ENCODE peak calls at places on chromosomes 6 and 20, in five cellular contexts. Q is SK-N-SH, B is HepG2, C is HCT116, Z is GM12878. J is an unnamed sample.

GRCh38 chr6:126826315-126826714 is 292.2 kb upstream of the RSPO3 start:
- DNase-seq in Z (no peak), B (no peak), Q (no peak), C (no peak), J (no peak)

GRCh38 chr6:159279790-159280277 is 110.6 kb downstream of the FNDC1 start:
- DNase-seq in Z (no peak), Q (peak), B (no peak), C (peak), J (no peak)

GRCh38 chr6:46773201-46773855 is 19.9 kb upstream of the MEP1A start:
- DNase-seq in B (no peak), Z (no peak), Q (no peak), C (no peak), J (no peak)

GRCh38 chr6:120056085-120056484 is 706.5 kb upstream of the MAN1A1 start:
- DNase-seq in Q (no peak), B (no peak), Z (no peak), C (no peak), J (no peak)

GRCh38 chr6:160137989-160138835 is 16.6 kb downstream of the SLC22A1 start:
- DNase-seq in B (peak), Q (peak), C (peak), Z (peak), J (peak)

GRCh38 chr6:53263915-53264314 is 84.8 kb downstream of the ELOVL5 start:
- DNase-seq in Z (no peak), C (no peak), Q (peak), B (no peak), J (no peak)

GRCh38 chr6:170473226-170473789 is 79.8 kb downstream of the PSMB1 start:
- DNase-seq in C (no peak), B (no peak), Z (no peak), Q (no peak), J (no peak)

GRCh38 chr6:25971187-25971811 is 8.7 kb downstream of the TRIM38 start:
- DNase-seq in Z (no peak), Q (no peak), C (peak), B (peak), J (no peak)

GRCh38 chr6:30727920-30728605 is 7.9 kb downstream of the TUBB start:
- DNase-seq in B (no peak), Z (no peak), Q (peak), C (no peak), J (no peak)

GRCh38 chr6:112338310-112338709 is 8.8 kb upstream of the RFPL4B start:
- DNase-seq in Z (no peak), B (no peak), C (no peak), Q (no peak), J (no peak)

GRCh38 chr6:93424303-93425064 is 5.1 kb upstream of the EPHA7 start:
- DNase-seq in B (no peak), Q (no peak), Z (no peak), C (no peak), J (no peak)

GRCh38 chr20:53297154-53297529 is 296.5 kb downstream of the ZNF217 start:
- DNase-seq in Q (no peak), C (no peak), Z (no peak), B (no peak), J (no peak)

GRCh38 chr6:69732640-69733039 is 64.2 kb downstream of the LMBRD1 start:
- DNase-seq in Q (no peak), B (no peak), Z (peak), C (no peak), J (peak)

GRCh38 chr20:6495907-6496306 is 271.6 kb upstream of the BMP2 start:
- DNase-seq in Q (no peak), C (no peak), B (no peak), Z (no peak), J (no peak)

GRCh38 chr20:54014301-54014914 is 56.0 kb downstream of the BCAS1 start:
- DNase-seq in C (no peak), B (no peak), Z (no peak), Q (peak), J (no peak)

GRCh38 chr6:135227758-135228157 is 46.6 kb downstream of the MYB start:
- DNase-seq in B (no peak), Q (no peak), C (no peak), Z (no peak), J (no peak)

GRCh38 chr6:133291671-133292070 is 50.5 kb downstream of the EYA4 start:
- DNase-seq in Z (no peak), B (no peak), Q (no peak), C (no peak), J (no peak)

GRCh38 chr20:49833483-49833882 is 20.9 kb downstream of the SLC9A8 start:
- DNase-seq in B (no peak), Q (no peak), C (no peak), Z (no peak), J (no peak)

GRCh38 chr6:74705451-74705850 is 500.4 kb downstream of the COL12A1 start:
- DNase-seq in B (no peak), Q (no peak), Z (no peak), C (no peak), J (no peak)

GRCh38 chr20:53833333-53834043 is 236.9 kb downstream of the BCAS1 start:
- DNase-seq in C (no peak), Q (no peak), B (no peak), Z (no peak), J (no peak)

GRCh38 chr6:105402090-105402980 is 547 bp downstream of the PREP start:
- DNase-seq in B (peak), Q (peak), Z (no peak), C (no peak), J (no peak)

GRCh38 chr6:168116975-168117899 is 38.2 kb upstream of the FRMD1 start:
- DNase-seq in Q (peak), B (peak), Z (no peak), C (no peak), J (no peak)

GRCh38 chr20:58127731-58128130 is 100.7 kb downstream of the ANKRD60 start:
- DNase-seq in C (peak), Q (no peak), B (peak), Z (no peak), J (no peak)

GRCh38 chr20:10970109-10970508 is 296.3 kb upstream of the JAG1 start:
- DNase-seq in B (no peak), C (no peak), Z (no peak), Q (no peak), J (no peak)

GRCh38 chr6:34955447-34955846 is 66.4 kb downstream of the ANKS1A start:
- DNase-seq in C (no peak), Z (no peak), Q (no peak), B (no peak), J (no peak)

GRCh38 chr20:35055445-35056276 is 36.9 kb downstream of the TRPC4AP start:
- DNase-seq in Q (peak), B (no peak), Z (no peak), C (no peak), J (no peak)

GRCh38 chr6:122726649-122727048 is 52.9 kb upstream of the FABP7 start:
- DNase-seq in B (peak), Q (peak), C (no peak), Z (no peak), J (peak)

GRCh38 chr6:30787954-30788353 is 43.6 kb upstream of the IER3 start:
- DNase-seq in C (no peak), B (peak), Q (no peak), Z (no peak), J (no peak)

GRCh38 chr6:101741474-101742171 is 348.1 kb downstream of the GRIK2 start:
- DNase-seq in Z (no peak), C (no peak), Q (no peak), B (no peak), J (no peak)

GRCh38 chr6:170438402-170438753 is 114.7 kb downstream of the PSMB1 start:
- DNase-seq in Q (peak), B (peak), Z (no peak), C (peak), J (no peak)

GRCh38 chr6:391559-392440 is at the start of gene IRF4:
- DNase-seq in Z (no peak), B (no peak), Q (no peak), C (no peak), J (no peak)
- TF ChIP-seq JUND in Z (no peak), B (no peak), Q (no peak), C (no peak), J (no peak)

DNA sequence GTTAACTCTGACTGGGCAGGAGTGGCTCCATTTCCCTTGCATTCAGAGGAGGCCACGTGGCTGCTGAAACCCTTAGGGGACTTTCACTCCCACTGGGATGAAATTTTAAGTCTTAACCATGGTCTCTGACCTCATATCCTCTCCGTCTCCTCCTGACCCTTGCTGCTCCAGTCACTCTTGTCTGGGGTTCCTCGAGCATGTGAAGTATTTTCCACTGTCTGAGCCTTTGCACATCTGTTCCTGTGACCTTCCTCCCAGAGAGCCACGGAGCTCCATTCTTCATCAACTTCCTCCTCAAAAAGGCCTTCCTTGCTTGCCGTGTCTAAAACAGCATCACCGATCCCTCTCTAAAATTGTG is 153.0 kb upstream of the UST start:
- DNase-seq in B (no peak), Q (no peak), Z (no peak), C (no peak), J (no peak)
- TF ChIP-seq JUND in B (no peak), Q (no peak), Z (no peak), C (no peak), J (no peak)

GRCh38 chr6:37048851-37049734 is 43.6 kb downstream of the FGD2 start:
- DNase-seq in Z (peak), B (no peak), Q (no peak), C (no peak), J (no peak)

GRCh38 chr6:37051138-37052026 is 45.9 kb downstream of the FGD2 start:
- DNase-seq in B (peak), Q (peak), C (peak), Z (peak), J (peak)

GRCh38 chr6:37050854-37051137 is 45.3 kb downstream of the FGD2 start:
- DNase-seq in B (no peak), Z (no peak), C (no peak), Q (no peak), J (no peak)

GRCh38 chr6:37049735-37049989 is 44.2 kb downstream of the FGD2 start:
- DNase-seq in C (no peak), B (no peak), Z (no peak), Q (no peak), J (no peak)

DNA sequence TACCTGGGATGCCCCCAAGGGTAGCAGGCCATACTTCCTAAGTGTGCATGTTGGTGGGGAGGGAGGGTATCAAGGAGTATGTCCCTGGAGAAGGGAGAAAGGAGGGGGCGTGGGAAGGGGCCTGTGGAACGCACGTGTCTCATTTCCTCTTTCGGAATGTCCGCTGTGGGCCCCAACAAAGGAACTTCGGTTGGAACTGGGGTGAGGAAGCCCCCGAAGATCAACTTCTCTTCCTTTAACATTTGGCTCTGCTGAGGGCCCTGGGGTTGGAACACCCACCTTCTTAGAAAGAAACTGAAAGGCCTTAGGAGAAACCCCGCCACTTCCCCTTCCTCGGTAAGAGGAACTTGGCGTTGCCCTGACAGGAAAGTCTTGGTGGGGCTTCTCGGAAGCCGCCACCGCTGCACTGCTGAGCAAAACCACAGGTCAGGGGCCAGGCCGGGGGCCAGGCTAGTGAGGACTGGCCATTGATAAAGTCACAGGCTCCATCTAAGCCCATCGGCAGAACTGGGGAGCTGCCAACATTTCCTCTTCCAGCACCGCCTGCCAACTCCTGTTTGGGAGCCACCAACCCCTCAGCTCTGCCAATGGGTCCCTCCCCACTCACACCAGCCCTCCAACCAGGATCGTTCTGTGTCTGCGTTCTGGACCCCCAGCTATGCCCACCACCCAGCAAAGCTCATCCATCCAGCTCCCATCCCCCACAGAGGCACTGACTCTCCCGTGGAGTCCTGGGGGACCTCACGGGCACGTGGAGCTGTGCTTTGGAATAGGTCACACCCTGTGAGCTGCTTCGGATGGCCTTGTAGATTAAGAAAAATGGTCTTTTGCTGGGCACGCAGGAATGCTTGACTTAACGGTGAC is 44.8 kb downstream of the FGD2 start:
- DNase-seq in B (no peak), Z (no peak), Q (no peak), C (no peak), J (no peak)
- TF ChIP-seq JUND in B (no peak), Z (no peak), Q (no peak), C (no peak), J (no peak)

GRCh38 chr6:88680654-88681053 is 282.8 kb downstream of the RNGTT start:
- DNase-seq in C (no peak), Z (no peak), B (no peak), Q (no peak), J (no peak)

GRCh38 chr6:88679841-88680240 is 283.6 kb downstream of the RNGTT start:
- DNase-seq in C (no peak), Z (no peak), Q (no peak), B (no peak), J (no peak)

GRCh38 chr6:88683734-88684133 is 279.7 kb downstream of the RNGTT start:
- DNase-seq in Z (no peak), Q (no peak), C (no peak), B (no peak), J (no peak)
- TF ChIP-seq JUND in Z (no peak), Q (no peak), C (no peak), B (no peak), J (no peak)

DNA sequence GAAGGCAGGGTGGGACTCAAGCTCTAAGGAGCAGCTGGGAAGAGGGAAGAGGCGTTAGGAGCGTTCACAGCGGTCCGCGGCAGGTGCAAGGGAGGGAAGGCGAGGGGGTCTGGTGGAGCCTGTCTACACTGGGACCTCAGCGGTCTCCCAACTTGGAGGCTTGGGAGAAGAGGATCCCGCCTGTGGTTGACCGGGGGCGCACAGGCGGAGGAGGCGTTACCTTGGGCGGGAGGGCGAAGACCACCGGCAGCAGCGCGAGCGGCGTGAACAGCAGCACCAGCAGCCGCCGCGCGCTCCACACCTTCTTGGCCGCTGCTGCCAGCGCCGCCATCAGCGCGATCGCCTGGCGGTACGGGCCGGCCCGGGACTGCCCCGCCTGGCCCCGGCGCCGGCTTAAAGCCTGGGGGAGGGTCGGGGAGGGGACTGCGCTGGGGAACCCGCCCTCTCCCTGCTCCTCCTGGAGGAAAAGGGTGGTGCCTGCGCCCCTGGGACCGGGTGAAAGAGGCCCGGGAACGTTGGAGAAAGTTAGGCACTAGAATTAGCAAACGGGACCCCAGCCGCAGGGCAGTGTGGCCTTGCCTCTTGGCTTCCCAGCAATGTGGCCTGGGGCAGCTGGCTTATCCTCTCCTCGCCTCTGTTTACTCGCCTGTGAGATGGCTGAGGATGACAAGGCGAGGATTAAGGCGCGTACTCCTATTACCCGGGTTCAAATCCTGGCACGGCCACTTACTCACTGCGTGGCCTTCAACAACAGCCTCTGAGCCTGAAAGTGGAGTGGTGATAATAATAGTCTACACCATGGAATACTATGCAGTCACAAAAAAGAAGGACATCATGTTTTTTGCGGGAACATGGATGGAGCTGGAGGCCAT is at the start of gene SLC13A3:
- DNase-seq in Z (no peak), C (no peak), Q (peak), B (peak), J (no peak)
- TF ChIP-seq JUND in Z (no peak), C (no peak), Q (no peak), B (no peak), J (no peak)

DNA sequence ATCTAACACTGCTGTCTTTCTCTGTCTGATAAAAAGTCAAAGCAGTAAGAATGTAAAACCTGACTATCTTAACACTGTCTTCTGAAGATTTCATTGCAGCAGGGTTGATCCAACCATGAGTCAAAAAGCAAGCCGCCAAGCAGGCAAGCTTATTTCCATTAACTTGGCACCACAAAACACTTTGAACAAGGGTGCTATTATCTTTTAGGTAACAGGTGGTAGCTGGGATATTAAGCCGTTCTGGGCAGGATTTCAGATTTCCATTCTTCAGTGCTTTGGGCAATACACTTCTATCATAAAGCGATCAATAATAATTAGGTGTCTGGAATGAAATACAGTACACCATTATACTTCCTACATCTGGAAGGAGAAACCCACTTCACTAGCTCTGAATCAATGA is 181.9 kb downstream of the TBC1D7 start:
- DNase-seq in Z (no peak), B (no peak), C (no peak), Q (no peak), J (no peak)
- TF ChIP-seq JUND in Z (no peak), B (no peak), C (no peak), Q (no peak), J (no peak)

DNA sequence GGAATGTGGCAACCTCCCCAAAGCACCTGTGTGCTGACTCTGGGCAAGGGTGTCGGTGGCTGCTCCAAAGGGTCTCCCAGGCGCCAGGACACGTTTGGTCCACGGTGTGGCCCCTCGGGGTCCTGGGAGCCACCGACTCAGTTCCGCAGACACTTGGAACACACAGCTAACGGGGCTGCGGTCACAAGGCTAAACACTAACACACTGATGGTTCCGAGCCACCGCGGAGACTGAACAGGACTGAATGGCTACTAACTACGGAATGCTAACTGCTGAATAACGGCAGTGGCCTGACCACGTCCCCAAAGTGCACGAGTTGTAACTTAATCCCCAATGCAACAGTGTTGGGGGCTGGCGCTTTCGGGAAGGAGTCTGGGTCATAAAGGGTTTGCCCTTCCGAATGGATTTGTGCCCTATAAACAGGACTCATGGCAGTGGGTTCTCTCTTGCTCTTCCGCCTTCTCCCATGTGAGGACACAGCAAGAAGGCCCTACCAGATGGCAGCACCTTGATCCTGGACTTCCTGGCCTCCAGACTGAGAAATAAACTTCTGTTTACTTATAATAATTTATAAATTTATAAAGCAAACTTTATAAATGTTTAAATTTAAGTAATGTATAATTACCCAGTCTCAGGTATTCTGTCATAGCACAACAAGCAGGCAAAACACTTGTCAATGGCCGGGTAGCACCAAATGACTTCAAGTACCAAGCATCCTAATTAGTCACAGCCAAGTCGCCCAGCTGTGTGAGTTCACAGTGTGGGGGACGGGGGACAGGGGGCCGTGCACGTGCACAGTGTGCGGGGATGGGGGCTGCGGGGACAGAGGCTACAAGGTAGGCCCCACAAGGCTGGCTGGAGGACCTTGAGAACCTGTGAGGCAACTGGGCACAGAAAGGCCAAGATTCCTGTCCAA is 2.3 kb upstream of the EEF1A2 start:
- DNase-seq in B (no peak), Q (no peak), C (no peak), Z (no peak), J (no peak)
- TF ChIP-seq JUND in B (no peak), Q (no peak), C (no peak), Z (no peak), J (no peak)